ENCODE peak calls at places on chromosome 3, in ten cellular contexts. One of them, this sample, is unnamed.

GRCh38 chr3:116000315-116000714 is 377.0 kb downstream of the GAP43 start:
- DNase-seq in Calu3: peak
- DNase-seq in lower lobe of right lung: no peak
- DNase-seq in NCI-H82: no peak
- DNase-seq in GM12892: no peak
- DNase-seq in NCI-H1417: no peak
- DNase-seq in endothelial cell: no peak
- DNase-seq in NCI-H1092: no peak
- DNase-seq in H54: peak
- DNase-seq in NCI-H524: no peak
- DNase-seq in this sample: no peak

GRCh38 chr3:72112435-72112834 is 327.5 kb upstream of the PROK2 start:
- DNase-seq in Calu3: no peak
- DNase-seq in lower lobe of right lung: no peak
- DNase-seq in NCI-H82: no peak
- DNase-seq in GM12892: no peak
- DNase-seq in NCI-H1417: no peak
- DNase-seq in endothelial cell: no peak
- DNase-seq in NCI-H1092: no peak
- DNase-seq in H54: no peak
- DNase-seq in NCI-H524: no peak
- DNase-seq in this sample: no peak

GRCh38 chr3:11211531-11212300 is 57.4 kb downstream of the HRH1 start:
- DNase-seq in Calu3: no peak
- DNase-seq in lower lobe of right lung: no peak
- DNase-seq in NCI-H82: no peak
- DNase-seq in GM12892: no peak
- DNase-seq in NCI-H1417: no peak
- DNase-seq in endothelial cell: no peak
- DNase-seq in NCI-H1092: no peak
- DNase-seq in H54: no peak
- DNase-seq in NCI-H524: no peak
- DNase-seq in this sample: no peak

GRCh38 chr3:56291953-56292352 is 176.3 kb downstream of the ERC2 start:
- DNase-seq in Calu3: no peak
- DNase-seq in lower lobe of right lung: no peak
- DNase-seq in NCI-H82: no peak
- DNase-seq in GM12892: no peak
- DNase-seq in NCI-H1417: no peak
- DNase-seq in endothelial cell: no peak
- DNase-seq in NCI-H1092: no peak
- DNase-seq in H54: no peak
- DNase-seq in NCI-H524: no peak
- DNase-seq in this sample: no peak

GRCh38 chr3:11118181-11118682 is 36.1 kb upstream of the HRH1 start:
- DNase-seq in Calu3: no peak
- DNase-seq in lower lobe of right lung: no peak
- DNase-seq in NCI-H82: no peak
- DNase-seq in GM12892: no peak
- DNase-seq in NCI-H1417: no peak
- DNase-seq in endothelial cell: no peak
- DNase-seq in NCI-H1092: no peak
- DNase-seq in H54: peak
- DNase-seq in NCI-H524: no peak
- DNase-seq in this sample: no peak

GRCh38 chr3:27049792-27050191 is 319.4 kb downstream of the NEK10 start:
- DNase-seq in Calu3: no peak
- DNase-seq in lower lobe of right lung: no peak
- DNase-seq in NCI-H82: no peak
- DNase-seq in GM12892: no peak
- DNase-seq in NCI-H1417: no peak
- DNase-seq in endothelial cell: no peak
- DNase-seq in NCI-H1092: no peak
- DNase-seq in H54: no peak
- DNase-seq in NCI-H524: no peak
- DNase-seq in this sample: no peak

GRCh38 chr3:101635954-101636798 is 40.8 kb downstream of the ZBTB11 start:
- DNase-seq in Calu3: peak
- DNase-seq in lower lobe of right lung: peak
- DNase-seq in NCI-H82: peak
- DNase-seq in GM12892: peak
- DNase-seq in NCI-H1417: no peak
- DNase-seq in endothelial cell: peak
- DNase-seq in NCI-H1092: peak
- DNase-seq in H54: peak
- DNase-seq in NCI-H524: peak
- DNase-seq in this sample: peak

GRCh38 chr3:112519424-112520001 is 20.2 kb upstream of the BTLA start:
- DNase-seq in Calu3: peak
- DNase-seq in lower lobe of right lung: no peak
- DNase-seq in NCI-H82: peak
- DNase-seq in GM12892: no peak
- DNase-seq in NCI-H1417: peak
- DNase-seq in endothelial cell: peak
- DNase-seq in NCI-H1092: peak
- DNase-seq in H54: peak
- DNase-seq in NCI-H524: no peak
- DNase-seq in this sample: peak

GRCh38 chr3:47324278-47324865 is 41.6 kb downstream of the KLHL18 start:
- DNase-seq in Calu3: peak
- DNase-seq in lower lobe of right lung: no peak
- DNase-seq in NCI-H82: peak
- DNase-seq in GM12892: peak
- DNase-seq in NCI-H1417: peak
- DNase-seq in endothelial cell: peak
- DNase-seq in NCI-H1092: peak
- DNase-seq in H54: peak
- DNase-seq in NCI-H524: peak
- DNase-seq in this sample: peak

GRCh38 chr3:30493912-30494311 is 112.5 kb upstream of the TGFBR2 start:
- DNase-seq in Calu3: no peak
- DNase-seq in lower lobe of right lung: no peak
- DNase-seq in NCI-H82: no peak
- DNase-seq in GM12892: no peak
- DNase-seq in NCI-H1417: no peak
- DNase-seq in endothelial cell: no peak
- DNase-seq in NCI-H1092: no peak
- DNase-seq in H54: no peak
- DNase-seq in NCI-H524: no peak
- DNase-seq in this sample: no peak

GRCh38 chr3:123791073-123791370 is 93.1 kb downstream of the MYLK start:
- DNase-seq in Calu3: no peak
- DNase-seq in lower lobe of right lung: no peak
- DNase-seq in NCI-H82: no peak
- DNase-seq in GM12892: no peak
- DNase-seq in NCI-H1417: no peak
- DNase-seq in endothelial cell: no peak
- DNase-seq in NCI-H1092: no peak
- DNase-seq in H54: no peak
- DNase-seq in NCI-H524: no peak
- DNase-seq in this sample: no peak

GRCh38 chr3:137012097-137012501 is 54.3 kb downstream of the IL20RB start:
- DNase-seq in Calu3: no peak
- DNase-seq in lower lobe of right lung: no peak
- DNase-seq in NCI-H82: no peak
- DNase-seq in GM12892: no peak
- DNase-seq in NCI-H1417: no peak
- DNase-seq in endothelial cell: no peak
- DNase-seq in NCI-H1092: no peak
- DNase-seq in H54: peak
- DNase-seq in NCI-H524: peak
- DNase-seq in this sample: no peak

GRCh38 chr3:189853906-189854305 is 222.7 kb downstream of the TP63 start:
- DNase-seq in Calu3: no peak
- DNase-seq in lower lobe of right lung: no peak
- DNase-seq in NCI-H82: no peak
- DNase-seq in GM12892: no peak
- DNase-seq in NCI-H1417: no peak
- DNase-seq in endothelial cell: no peak
- DNase-seq in NCI-H1092: no peak
- DNase-seq in H54: no peak
- DNase-seq in NCI-H524: no peak
- DNase-seq in this sample: no peak

GRCh38 chr3:129314757-129315385 is 36.2 kb downstream of the HMCES start:
- DNase-seq in Calu3: peak
- DNase-seq in lower lobe of right lung: peak
- DNase-seq in NCI-H82: peak
- DNase-seq in GM12892: peak
- DNase-seq in NCI-H1417: peak
- DNase-seq in endothelial cell: peak
- DNase-seq in NCI-H1092: peak
- DNase-seq in H54: peak
- DNase-seq in NCI-H524: peak
- DNase-seq in this sample: peak

GRCh38 chr3:13656584-13657301 is 107.8 kb downstream of the FBLN2 start:
- DNase-seq in Calu3: no peak
- DNase-seq in lower lobe of right lung: no peak
- DNase-seq in NCI-H82: no peak
- DNase-seq in GM12892: no peak
- DNase-seq in NCI-H1417: no peak
- DNase-seq in endothelial cell: no peak
- DNase-seq in NCI-H1092: no peak
- DNase-seq in H54: no peak
- DNase-seq in NCI-H524: no peak
- DNase-seq in this sample: no peak

GRCh38 chr3:136621628-136622027 is 130.6 kb downstream of the STAG1 start:
- DNase-seq in Calu3: no peak
- DNase-seq in lower lobe of right lung: no peak
- DNase-seq in NCI-H82: no peak
- DNase-seq in GM12892: no peak
- DNase-seq in NCI-H1417: no peak
- DNase-seq in endothelial cell: no peak
- DNase-seq in NCI-H1092: no peak
- DNase-seq in H54: no peak
- DNase-seq in NCI-H524: no peak
- DNase-seq in this sample: no peak

GRCh38 chr3:9041626-9042025 is 78.4 kb upstream of the RAD18 start:
- DNase-seq in Calu3: no peak
- DNase-seq in lower lobe of right lung: no peak
- DNase-seq in NCI-H82: no peak
- DNase-seq in GM12892: no peak
- DNase-seq in NCI-H1417: no peak
- DNase-seq in endothelial cell: no peak
- DNase-seq in NCI-H1092: no peak
- DNase-seq in H54: no peak
- DNase-seq in NCI-H524: no peak
- DNase-seq in this sample: no peak

GRCh38 chr3:48877671-48878070 is 21.0 kb downstream of the SLC25A20 start:
- DNase-seq in Calu3: no peak
- DNase-seq in lower lobe of right lung: no peak
- DNase-seq in NCI-H82: no peak
- DNase-seq in GM12892: no peak
- DNase-seq in NCI-H1417: no peak
- DNase-seq in endothelial cell: no peak
- DNase-seq in NCI-H1092: no peak
- DNase-seq in H54: no peak
- DNase-seq in NCI-H524: no peak
- DNase-seq in this sample: no peak

GRCh38 chr3:50173685-50174516 is 17.5 kb upstream of the GNAT1 start:
- DNase-seq in Calu3: no peak
- DNase-seq in lower lobe of right lung: no peak
- DNase-seq in NCI-H82: no peak
- DNase-seq in GM12892: no peak
- DNase-seq in NCI-H1417: no peak
- DNase-seq in endothelial cell: no peak
- DNase-seq in NCI-H1092: no peak
- DNase-seq in H54: no peak
- DNase-seq in NCI-H524: no peak
- DNase-seq in this sample: no peak

GRCh38 chr3:31747785-31748184 is 215.1 kb downstream of the STT3B start:
- DNase-seq in Calu3: no peak
- DNase-seq in lower lobe of right lung: no peak
- DNase-seq in NCI-H82: no peak
- DNase-seq in GM12892: no peak
- DNase-seq in NCI-H1417: no peak
- DNase-seq in endothelial cell: no peak
- DNase-seq in NCI-H1092: no peak
- DNase-seq in H54: no peak
- DNase-seq in NCI-H524: no peak
- DNase-seq in this sample: no peak

GRCh38 chr3:188947983-188948657 is 223.7 kb upstream of the TPRG1 start:
- DNase-seq in Calu3: peak
- DNase-seq in lower lobe of right lung: peak
- DNase-seq in NCI-H82: peak
- DNase-seq in GM12892: no peak
- DNase-seq in NCI-H1417: peak
- DNase-seq in endothelial cell: no peak
- DNase-seq in NCI-H1092: peak
- DNase-seq in H54: peak
- DNase-seq in NCI-H524: peak
- DNase-seq in this sample: peak

GRCh38 chr3:192802957-192803899 is 75.9 kb upstream of the FGF12 start:
- DNase-seq in Calu3: no peak
- DNase-seq in lower lobe of right lung: no peak
- DNase-seq in NCI-H82: peak
- DNase-seq in GM12892: no peak
- DNase-seq in NCI-H1417: peak
- DNase-seq in endothelial cell: no peak
- DNase-seq in NCI-H1092: peak
- DNase-seq in H54: no peak
- DNase-seq in NCI-H524: peak
- DNase-seq in this sample: peak

GRCh38 chr3:190807719-190808375 is 54.6 kb downstream of the GMNC start:
- DNase-seq in Calu3: peak
- DNase-seq in lower lobe of right lung: peak
- DNase-seq in NCI-H82: no peak
- DNase-seq in GM12892: no peak
- DNase-seq in NCI-H1417: peak
- DNase-seq in endothelial cell: no peak
- DNase-seq in NCI-H1092: no peak
- DNase-seq in H54: no peak
- DNase-seq in NCI-H524: no peak
- DNase-seq in this sample: no peak

GRCh38 chr3:181326637-181327223 is 337.2 kb upstream of the DNAJC19 start:
- DNase-seq in Calu3: peak
- DNase-seq in lower lobe of right lung: no peak
- DNase-seq in NCI-H82: peak
- DNase-seq in GM12892: no peak
- DNase-seq in NCI-H1417: peak
- DNase-seq in endothelial cell: peak
- DNase-seq in NCI-H1092: no peak
- DNase-seq in H54: peak
- DNase-seq in NCI-H524: no peak
- DNase-seq in this sample: peak

GRCh38 chr3:99823723-99824711 is 6.4 kb downstream of the CMSS1 start:
- DNase-seq in Calu3: peak
- DNase-seq in lower lobe of right lung: no peak
- DNase-seq in NCI-H82: peak
- DNase-seq in GM12892: no peak
- DNase-seq in NCI-H1417: no peak
- DNase-seq in endothelial cell: no peak
- DNase-seq in NCI-H1092: no peak
- DNase-seq in H54: no peak
- DNase-seq in NCI-H524: peak
- DNase-seq in this sample: no peak